ENCODE peak calls at places on chromosomes 12 and 14, in eight cellular contexts. P is effector memory CD4-positive, alpha-beta T cell; S is iris pigment epithelial cell; W is NCI-H1092; N is nephron progenitor cell; V is vagina; E is AG10803; Q is upper lobe of right lung. X is an unnamed sample.

GRCh38 chr14:24096545-24097181 is 2.6 kb downstream of the PCK2 start:
- DNase-seq in Q (peak), P (no peak), N (no peak), S (no peak), V (no peak), E (no peak), W (no peak), X (no peak)

GRCh38 chr12:31732926-31733548 is 4.2 kb upstream of the AMN1 start:
- DNase-seq in W (no peak), Q (no peak), S (peak), E (peak), V (no peak), N (no peak), P (no peak), X (peak)

GRCh38 chr12:131873293-131873692 is 21.1 kb upstream of the ULK1 start:
- DNase-seq in Q (no peak), S (no peak), V (no peak), E (no peak), W (no peak), N (no peak), P (no peak), X (no peak)

GRCh38 chr14:55454264-55455151 is 14.1 kb upstream of the TBPL2 start:
- DNase-seq in W (peak), Q (no peak), S (peak), E (peak), V (peak), N (no peak), P (no peak), X (peak)

GRCh38 chr14:76742961-76743360 is 18.3 kb upstream of the VASH1 start:
- DNase-seq in E (no peak), Q (no peak), N (no peak), W (no peak), S (no peak), P (no peak), V (no peak), X (peak)

GRCh38 chr12:9792961-9793617 is 32.4 kb upstream of the CD69 start:
- DNase-seq in N (no peak), W (no peak), S (peak), V (no peak), P (no peak), E (peak), Q (no peak), X (peak)

GRCh38 chr12:93912086-93912733 is 235.0 kb downstream of the CRADD start:
- DNase-seq in S (no peak), W (no peak), N (no peak), V (no peak), E (no peak), Q (no peak), P (no peak), X (no peak)

GRCh38 chr12:95591731-95592130 is 40.5 kb upstream of the USP44 start:
- DNase-seq in W (no peak), V (no peak), E (no peak), Q (no peak), S (no peak), P (no peak), N (no peak), X (no peak)

GRCh38 chr12:13176257-13176656 is 20.3 kb upstream of the EMP1 start:
- DNase-seq in P (no peak), S (no peak), W (no peak), V (peak), N (no peak), Q (no peak), E (no peak), X (no peak)

X was measured in DMS53.